ENCODE peak calls at places on chromosomes 4 and X, in ten cellular contexts. A, M, Y, O, V, R, X, K, H and T are unnamed samples.

GRCh38 chr4:7206856-7207567 is 14.7 kb downstream of the SORCS2 start:
- DNase-seq in A (peak), M (no peak), Y (peak), O (peak), V (peak), R (peak), X (no peak), K (no peak), H (no peak), T (peak)

GRCh38 chr4:26151615-26152014 is 169.2 kb upstream of the RBPJ start:
- DNase-seq in A (no peak), M (no peak), Y (no peak), O (peak), V (no peak), R (no peak), X (no peak), K (no peak), H (no peak), T (peak)

GRCh38 chr4:31246856-31247255 is 526.7 kb downstream of the PCDH7 start:
- DNase-seq in A (no peak), M (no peak), Y (no peak), O (peak), V (no peak), R (no peak), X (no peak), K (no peak), H (no peak), T (peak)

GRCh38 chr4:169352332-169352731 is 81.6 kb upstream of the SH3RF1 start:
- DNase-seq in A (no peak), M (no peak), Y (no peak), O (no peak), V (no peak), R (no peak), X (no peak), K (no peak), H (no peak), T (no peak)

GRCh38 chrX:24870143-24870542 is 145.6 kb downstream of the ARX start:
- DNase-seq in A (no peak), M (no peak), Y (no peak), O (peak), V (peak), R (no peak), X (no peak), K (no peak), H (no peak), T (peak)

GRCh38 chr4:34814266-34814665 is 1430.0 kb downstream of the ARAP2 start:
- DNase-seq in A (no peak), M (no peak), Y (no peak), O (no peak), V (no peak), R (no peak), X (no peak), K (no peak), H (no peak), T (no peak)

GRCh38 chr4:112167790-112168189 is 22.5 kb downstream of the FAM241A start:
- DNase-seq in A (no peak), M (peak), Y (no peak), O (no peak), V (no peak), R (no peak), X (no peak), K (peak), H (no peak), T (no peak)

GRCh38 chr4:123024710-123025109 is 102.3 kb upstream of the NUDT6 start:
- DNase-seq in A (no peak), M (no peak), Y (no peak), O (no peak), V (no peak), R (no peak), X (no peak), K (no peak), H (no peak), T (no peak)

GRCh38 chrX:34809096-34809495 is 133.5 kb upstream of the FAM47B start:
- DNase-seq in A (no peak), M (no peak), Y (no peak), O (no peak), V (no peak), R (no peak), X (no peak), K (no peak), H (no peak), T (no peak)

GRCh38 chr4:7167706-7168105 is 24.6 kb upstream of the SORCS2 start:
- DNase-seq in A (peak), M (no peak), Y (no peak), O (no peak), V (no peak), R (no peak), X (no peak), K (no peak), H (no peak), T (no peak)

GRCh38 chr4:163523791-163524365 is 29.4 kb downstream of the TMA16 start:
- DNase-seq in A (no peak), M (no peak), Y (no peak), O (no peak), V (no peak), R (no peak), X (no peak), K (no peak), H (no peak), T (no peak)

GRCh38 chr4:113772319-113772718 is 10.8 kb upstream of the CAMK2D start:
- DNase-seq in A (no peak), M (no peak), Y (no peak), O (no peak), V (no peak), R (no peak), X (no peak), K (no peak), H (no peak), T (no peak)

GRCh38 chr4:41339812-41340809 is 83.4 kb downstream of the UCHL1 start:
- DNase-seq in A (no peak), M (no peak), Y (no peak), O (peak), V (peak), R (no peak), X (no peak), K (no peak), H (no peak), T (peak)

GRCh38 chr4:185730387-185730786 is 81.6 kb downstream of the SORBS2 start:
- DNase-seq in A (no peak), M (peak), Y (no peak), O (peak), V (peak), R (no peak), X (no peak), K (no peak), H (no peak), T (peak)

GRCh38 chr4:113657834-113658233 is 103.7 kb downstream of the CAMK2D start:
- DNase-seq in A (no peak), M (no peak), Y (no peak), O (no peak), V (no peak), R (no peak), X (no peak), K (no peak), H (no peak), T (peak)

GRCh38 chr4:120228086-120228485 is 161.4 kb upstream of the MAD2L1 start:
- DNase-seq in A (no peak), M (no peak), Y (no peak), O (no peak), V (peak), R (no peak), X (no peak), K (no peak), H (no peak), T (peak)

GRCh38 chrX:48465336-48465933 is 4.6 kb downstream of the SLC38A5 start:
- DNase-seq in A (no peak), M (no peak), Y (no peak), O (peak), V (peak), R (no peak), X (no peak), K (no peak), H (no peak), T (peak)

GRCh38 chr4:11675051-11675800 is 246.5 kb upstream of the HS3ST1 start:
- DNase-seq in A (no peak), M (no peak), Y (no peak), O (no peak), V (no peak), R (no peak), X (no peak), K (no peak), H (no peak), T (no peak)

GRCh38 chr4:38601244-38601915 is 62.6 kb upstream of the KLF3 start:
- DNase-seq in A (no peak), M (no peak), Y (no peak), O (peak), V (peak), R (no peak), X (no peak), K (no peak), H (no peak), T (peak)

GRCh38 chr4:114349543-114350175 is 248.9 kb upstream of the UGT8 start:
- DNase-seq in A (no peak), M (no peak), Y (no peak), O (no peak), V (no peak), R (no peak), X (no peak), K (no peak), H (no peak), T (peak)

GRCh38 chr4:6473264-6474052 is 1.0 kb upstream of the PPP2R2C start:
- DNase-seq in A (peak), M (no peak), Y (no peak), O (no peak), V (no peak), R (no peak), X (no peak), K (no peak), H (no peak), T (no peak)

GRCh38 chr4:71186566-71187398 is 152.0 kb upstream of the SLC4A4 start:
- DNase-seq in A (peak), M (peak), Y (no peak), O (peak), V (peak), R (peak), X (no peak), K (no peak), H (no peak), T (peak)

GRCh38 chr4:87805971-87806370 is 6.6 kb downstream of the IBSP start:
- DNase-seq in A (no peak), M (no peak), Y (no peak), O (no peak), V (peak), R (no peak), X (no peak), K (no peak), H (no peak), T (no peak)

GRCh38 chr4:26857278-26858034 is 3.2 kb upstream of the STIM2 start:
- DNase-seq in A (peak), M (peak), Y (no peak), O (peak), V (peak), R (peak), X (peak), K (peak), H (peak), T (peak)

GRCh38 chr4:10075953-10076391 is 40.6 kb downstream of the WDR1 start:
- DNase-seq in A (no peak), M (no peak), Y (no peak), O (no peak), V (no peak), R (no peak), X (no peak), K (no peak), H (no peak), T (no peak)